ENCODE peak calls at places on chromosomes 1 and 21, in five cellular contexts. One of them, this sample, is unnamed. For H3K36me3, the result is how much of the 10 kb centered on the place peaks cover.

GRCh38 chr1:37999434-38000232 is 5.7 kb downstream of the FHL3 start:
- DNase-seq in DND-41: no peak
- DNase-seq in breast epithelium: no peak
- DNase-seq in effector memory CD4-positive, alpha-beta T cell: no peak
- DNase-seq in CD8-positive, alpha-beta memory T cell: no peak
- DNase-seq in this sample: peak

GRCh38 chr21:39851219-39851618 is 16.0 kb upstream of the PCP4 start:
- DNase-seq in breast epithelium: no peak
- DNase-seq in DND-41: no peak
- DNase-seq in CD8-positive, alpha-beta memory T cell: no peak
- DNase-seq in effector memory CD4-positive, alpha-beta T cell: no peak
- DNase-seq in this sample: no peak

GRCh38 chr1:204564835-204565234 is 48.6 kb downstream of the MDM4 start:
- DNase-seq in breast epithelium: no peak
- DNase-seq in DND-41: no peak
- DNase-seq in effector memory CD4-positive, alpha-beta T cell: no peak
- DNase-seq in CD8-positive, alpha-beta memory T cell: no peak
- DNase-seq in this sample: no peak

GRCh38 chr1:116721608-116722007 is 32.6 kb upstream of the CD2 start:
- DNase-seq in DND-41: no peak
- DNase-seq in effector memory CD4-positive, alpha-beta T cell: no peak
- DNase-seq in CD8-positive, alpha-beta memory T cell: no peak
- DNase-seq in breast epithelium: no peak
- DNase-seq in this sample: no peak

GRCh38 chr1:209989525-209989924 is 51.5 kb downstream of the SYT14 start:
- DNase-seq in DND-41: no peak
- DNase-seq in breast epithelium: no peak
- DNase-seq in CD8-positive, alpha-beta memory T cell: no peak
- DNase-seq in effector memory CD4-positive, alpha-beta T cell: no peak
- DNase-seq in this sample: no peak

GRCh38 chr21:44076316-44076715 is 30.9 kb upstream of the PWP2 start:
- DNase-seq in breast epithelium: no peak
- DNase-seq in CD8-positive, alpha-beta memory T cell: no peak
- DNase-seq in effector memory CD4-positive, alpha-beta T cell: no peak
- DNase-seq in DND-41: no peak
- DNase-seq in this sample: no peak

GRCh38 chr1:92374211-92374610 is 75.4 kb downstream of the RPAP2 start:
- DNase-seq in breast epithelium: no peak
- DNase-seq in effector memory CD4-positive, alpha-beta T cell: no peak
- DNase-seq in DND-41: no peak
- DNase-seq in CD8-positive, alpha-beta memory T cell: no peak
- DNase-seq in this sample: no peak

GRCh38 chr1:220711086-220711809 is 21.1 kb downstream of the C1orf115 start:
- DNase-seq in breast epithelium: no peak
- DNase-seq in CD8-positive, alpha-beta memory T cell: no peak
- DNase-seq in DND-41: no peak
- DNase-seq in effector memory CD4-positive, alpha-beta T cell: no peak
- DNase-seq in this sample: no peak

GRCh38 chr1:11059166-11059989 is 440 bp downstream of the SRM start:
- DNase-seq in effector memory CD4-positive, alpha-beta T cell: no peak
- DNase-seq in breast epithelium: no peak
- DNase-seq in CD8-positive, alpha-beta memory T cell: no peak
- DNase-seq in DND-41: peak
- DNase-seq in this sample: no peak

GRCh38 chr1:116826818-116827606 is 72.8 kb downstream of the CD2 start:
- DNase-seq in breast epithelium: no peak
- DNase-seq in effector memory CD4-positive, alpha-beta T cell: peak
- DNase-seq in CD8-positive, alpha-beta memory T cell: no peak
- DNase-seq in DND-41: peak
- DNase-seq in this sample: no peak

GRCh38 chr1:223417903-223418663 is 24.9 kb downstream of the CCDC185 start:
- DNase-seq in breast epithelium: no peak
- DNase-seq in effector memory CD4-positive, alpha-beta T cell: no peak
- DNase-seq in CD8-positive, alpha-beta memory T cell: no peak
- DNase-seq in DND-41: no peak
- DNase-seq in this sample: no peak

GRCh38 chr1:177282976-177283375 is 112.2 kb downstream of the BRINP2 start:
- DNase-seq in CD8-positive, alpha-beta memory T cell: no peak
- DNase-seq in effector memory CD4-positive, alpha-beta T cell: no peak
- DNase-seq in DND-41: no peak
- DNase-seq in breast epithelium: no peak
- DNase-seq in this sample: no peak

GRCh38 chr1:45924736-45925135 is 121.3 kb downstream of the MAST2 start:
- DNase-seq in DND-41: no peak
- DNase-seq in breast epithelium: no peak
- DNase-seq in CD8-positive, alpha-beta memory T cell: no peak
- DNase-seq in effector memory CD4-positive, alpha-beta T cell: no peak
- DNase-seq in this sample: no peak

GRCh38 chr1:14140800-14141526 is 441.0 kb downstream of the PRDM2 start:
- DNase-seq in breast epithelium: peak
- DNase-seq in DND-41: no peak
- DNase-seq in CD8-positive, alpha-beta memory T cell: no peak
- DNase-seq in effector memory CD4-positive, alpha-beta T cell: no peak
- DNase-seq in this sample: peak

GRCh38 chr1:219639843-219640606 is 27.1 kb upstream of the ZC3H11B start:
- DNase-seq in effector memory CD4-positive, alpha-beta T cell: no peak
- DNase-seq in DND-41: no peak
- DNase-seq in CD8-positive, alpha-beta memory T cell: no peak
- DNase-seq in breast epithelium: no peak
- DNase-seq in this sample: no peak

GRCh38 chr1:39453603-39454002 is 37.8 kb upstream of the BMP8A start:
- DNase-seq in breast epithelium: no peak
- DNase-seq in effector memory CD4-positive, alpha-beta T cell: no peak
- DNase-seq in DND-41: no peak
- DNase-seq in CD8-positive, alpha-beta memory T cell: no peak
- DNase-seq in this sample: no peak

GRCh38 chr1:9715536-9716226 is 64.2 kb downstream of the PIK3CD start:
- DNase-seq in CD8-positive, alpha-beta memory T cell: peak
- DNase-seq in DND-41: no peak
- DNase-seq in effector memory CD4-positive, alpha-beta T cell: no peak
- DNase-seq in breast epithelium: no peak
- DNase-seq in this sample: no peak

GRCh38 chr1:10339815-10340214 is 59.0 kb upstream of the PGD start:
- DNase-seq in breast epithelium: no peak
- DNase-seq in effector memory CD4-positive, alpha-beta T cell: no peak
- DNase-seq in CD8-positive, alpha-beta memory T cell: no peak
- DNase-seq in DND-41: no peak
- DNase-seq in this sample: peak

GRCh38 chr1:211557894-211558625 is 20.9 kb downstream of the SLC30A1 start:
- DNase-seq in CD8-positive, alpha-beta memory T cell: no peak
- DNase-seq in effector memory CD4-positive, alpha-beta T cell: no peak
- DNase-seq in breast epithelium: no peak
- DNase-seq in DND-41: no peak
- DNase-seq in this sample: no peak

DNA sequence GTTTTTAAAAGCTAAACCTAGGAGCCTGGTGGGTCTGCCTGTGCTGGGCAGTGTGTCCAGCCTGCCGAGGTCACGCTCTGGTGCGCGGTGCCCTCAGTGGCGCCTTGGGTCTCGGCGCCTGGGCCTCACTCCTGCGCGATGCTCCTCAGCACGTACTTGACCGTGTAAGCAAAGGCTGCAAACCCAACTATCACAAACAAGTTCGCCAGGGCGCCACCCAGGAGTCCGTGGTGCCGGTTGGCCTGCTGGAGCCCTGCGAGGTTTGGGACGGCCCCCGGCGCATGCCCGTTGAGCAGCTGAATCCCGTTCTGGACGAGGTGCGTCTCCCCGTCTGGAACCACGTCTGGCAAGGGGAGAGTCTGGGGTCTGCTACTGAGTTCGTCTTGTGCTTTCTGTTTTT is 8.6 kb upstream of the C1QTNF12 start:
- DNase-seq in breast epithelium: no peak
- DNase-seq in CD8-positive, alpha-beta memory T cell: no peak
- DNase-seq in DND-41: no peak
- DNase-seq in effector memory CD4-positive, alpha-beta T cell: no peak
- DNase-seq in this sample: no peak
- H3K36me3 ChIP-seq in breast epithelium: under half
- H3K36me3 ChIP-seq in CD8-positive, alpha-beta memory T cell: under half
- H3K36me3 ChIP-seq in DND-41: half or more
- H3K36me3 ChIP-seq in effector memory CD4-positive, alpha-beta T cell: under half
- H3K36me3 ChIP-seq in this sample: under half

DNA sequence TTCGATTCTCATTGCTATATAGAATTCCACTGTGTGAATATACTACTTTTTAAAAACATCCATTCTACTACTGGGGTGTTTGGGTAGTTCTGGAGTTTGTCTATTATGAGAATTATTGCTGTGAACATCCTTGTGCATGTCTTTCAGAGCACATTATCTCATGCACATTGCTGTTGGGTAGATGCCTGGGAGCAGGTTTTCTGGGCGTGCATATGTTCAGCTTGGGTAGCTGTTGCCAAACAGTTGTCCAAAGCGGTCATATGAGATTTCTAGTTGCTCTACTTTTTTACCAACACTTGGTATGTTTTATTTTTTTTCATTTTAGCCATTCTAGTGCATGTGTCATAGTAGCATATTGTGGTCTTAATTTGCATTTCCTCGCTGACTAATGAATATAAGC is 17.9 kb downstream of the ZDHHC18 start:
- DNase-seq in breast epithelium: no peak
- DNase-seq in DND-41: no peak
- DNase-seq in CD8-positive, alpha-beta memory T cell: no peak
- DNase-seq in effector memory CD4-positive, alpha-beta T cell: no peak
- DNase-seq in this sample: no peak
- H3K36me3 ChIP-seq in breast epithelium: under half
- H3K36me3 ChIP-seq in DND-41: half or more
- H3K36me3 ChIP-seq in CD8-positive, alpha-beta memory T cell: under half
- H3K36me3 ChIP-seq in effector memory CD4-positive, alpha-beta T cell: half or more
- H3K36me3 ChIP-seq in this sample: under half

GRCh38 chr1:12123172-12123571 is 43.6 kb upstream of the TNFRSF1B start:
- DNase-seq in DND-41: no peak
- DNase-seq in CD8-positive, alpha-beta memory T cell: no peak
- DNase-seq in breast epithelium: no peak
- DNase-seq in effector memory CD4-positive, alpha-beta T cell: no peak
- DNase-seq in this sample: no peak
- H3K36me3 ChIP-seq in DND-41: under half
- H3K36me3 ChIP-seq in CD8-positive, alpha-beta memory T cell: under half
- H3K36me3 ChIP-seq in breast epithelium: under half
- H3K36me3 ChIP-seq in effector memory CD4-positive, alpha-beta T cell: under half
- H3K36me3 ChIP-seq in this sample: under half

GRCh38 chr1:156464825-156465452 is 35.6 kb downstream of the MEF2D start:
- DNase-seq in breast epithelium: peak
- DNase-seq in CD8-positive, alpha-beta memory T cell: no peak
- DNase-seq in DND-41: no peak
- DNase-seq in effector memory CD4-positive, alpha-beta T cell: no peak
- DNase-seq in this sample: no peak
- H3K36me3 ChIP-seq in breast epithelium: under half
- H3K36me3 ChIP-seq in CD8-positive, alpha-beta memory T cell: under half
- H3K36me3 ChIP-seq in DND-41: under half
- H3K36me3 ChIP-seq in effector memory CD4-positive, alpha-beta T cell: half or more
- H3K36me3 ChIP-seq in this sample: under half